ENCODE peak calls at places on chromosomes 2 and 18, in five cellular contexts. Q is pancreas; W is sigmoid colon; K is Peyer's patch; A is CD8-positive, alpha-beta T cell. P is an unnamed sample.

GRCh38 chr2:69789762-69790600 is 39.5 kb upstream of the GMCL1 start:
- DNase-seq in Q (no peak), W (no peak), K (no peak), A (no peak), P (no peak)

GRCh38 chr2:153495725-153496124 is 17.2 kb upstream of the RPRM start:
- DNase-seq in Q (no peak), W (no peak), K (no peak), A (no peak), P (no peak)

GRCh38 chr2:118851650-118852049 is 4.2 kb upstream of the EN1 start:
- DNase-seq in Q (no peak), W (no peak), K (peak; percentile 21), A (no peak), P (no peak)

GRCh38 chr2:80852808-80853139 is 548.2 kb upstream of the LRRTM1 start:
- DNase-seq in Q (no peak), W (no peak), K (no peak), A (no peak), P (no peak)

GRCh38 chr18:5537860-5538259 is 5.9 kb downstream of the EPB41L3 start:
- DNase-seq in Q (no peak), W (no peak), K (no peak), A (no peak), P (no peak)

GRCh38 chr18:79791141-79791972 is 6.4 kb upstream of the KCNG2 start:
- DNase-seq in Q (peak; percentile 20), W (peak; percentile 69), K (no peak), A (no peak), P (no peak)

GRCh38 chr2:98944786-98945185 is 8.8 kb upstream of the CRACDL start:
- DNase-seq in Q (no peak), W (no peak), K (no peak), A (no peak), P (no peak)

GRCh38 chr2:239328306-239329191 is 72.3 kb downstream of the HDAC4 start:
- DNase-seq in Q (no peak), W (peak; percentile 97), K (peak; percentile 77), A (no peak), P (no peak)

GRCh38 chr2:15971831-15972522 is 31.6 kb downstream of the MYCN start:
- DNase-seq in Q (no peak), W (no peak), K (no peak), A (no peak), P (no peak)

GRCh38 chr2:172833898-172834297 is 98.3 kb downstream of the RAPGEF4 start:
- DNase-seq in Q (no peak), W (no peak), K (no peak), A (no peak), P (no peak)

GRCh38 chr2:207037813-207038212 is 98.5 kb downstream of the CPO start:
- DNase-seq in Q (no peak), W (no peak), K (no peak), A (no peak), P (no peak)

GRCh38 chr2:162118166-162119031 is 33.6 kb downstream of the GCG start:
- DNase-seq in Q (no peak), W (peak; percentile 69), K (no peak), A (no peak), P (no peak)

GRCh38 chr18:23196119-23197004 is 61.1 kb downstream of the CABLES1 start:
- DNase-seq in Q (no peak), W (no peak), K (no peak), A (no peak), P (peak; percentile 3)

GRCh38 chr2:157304811-157305712 is 20.6 kb downstream of the ERMN start:
- DNase-seq in Q (no peak), W (no peak), K (no peak), A (no peak), P (no peak)

GRCh38 chr18:2103299-2103698 is 468.0 kb downstream of the METTL4 start:
- DNase-seq in Q (no peak), W (no peak), K (no peak), A (no peak), P (no peak)

GRCh38 chr18:2108581-2108980 is 462.7 kb downstream of the METTL4 start:
- DNase-seq in Q (no peak), W (no peak), K (no peak), A (no peak), P (no peak)

GRCh38 chr18:2102022-2102421 is 469.3 kb downstream of the METTL4 start:
- DNase-seq in Q (no peak), W (no peak), K (no peak), A (no peak), P (no peak)

GRCh38 chr18:2100694-2101213 is 470.6 kb downstream of the METTL4 start:
- DNase-seq in Q (no peak), W (no peak), K (no peak), A (no peak), P (no peak)

DNA sequence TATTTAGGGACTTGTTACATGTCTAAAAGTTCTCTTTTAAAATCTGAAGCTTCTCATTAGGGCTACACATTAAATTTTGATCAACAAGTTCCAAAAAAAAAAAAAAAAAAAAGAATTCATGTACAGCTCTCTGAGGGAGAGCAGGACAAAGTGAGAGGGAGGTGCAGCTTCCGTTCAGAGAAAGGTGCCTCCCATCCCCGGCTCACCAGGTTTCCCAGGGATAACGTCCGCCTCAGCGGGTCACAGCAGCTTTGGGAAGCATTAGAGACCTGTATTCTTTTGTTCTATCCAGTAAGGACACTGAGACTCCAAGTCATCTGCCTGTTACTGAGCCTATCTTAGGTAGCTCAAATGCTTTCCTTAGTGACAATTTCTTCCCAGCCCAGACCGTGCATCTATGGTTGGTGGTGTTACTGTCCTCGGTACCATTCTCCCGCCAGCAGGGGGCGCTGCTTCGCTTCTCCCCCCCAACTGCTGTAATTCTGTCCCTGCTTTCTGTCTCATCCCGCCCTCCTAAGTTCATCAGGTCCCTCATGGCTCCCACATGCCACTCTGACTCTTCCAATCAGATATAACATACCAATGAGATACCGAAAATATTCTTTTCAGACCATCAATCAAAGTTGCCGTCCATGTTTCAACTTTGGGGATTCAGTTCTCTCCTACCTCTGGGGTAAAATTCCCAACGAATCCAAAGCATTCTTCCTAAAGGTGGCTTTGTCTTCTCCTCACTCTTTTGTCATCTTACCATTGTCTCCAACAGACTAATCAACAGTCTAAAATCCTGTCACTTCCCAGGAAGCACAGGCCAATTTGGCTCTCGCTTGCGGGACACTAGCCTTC is 466.5 kb downstream of the METTL4 start:
- DNase-seq in Q (peak; percentile 13), W (no peak), K (peak; percentile 63), A (peak; percentile 10), P (no peak)
- H3K27ac ChIP-seq in Q (no peak overlapping the region), W (no peak overlapping the region), K (no peak overlapping the region), A (no peak overlapping the region), P (no peak overlapping the region)

DNA sequence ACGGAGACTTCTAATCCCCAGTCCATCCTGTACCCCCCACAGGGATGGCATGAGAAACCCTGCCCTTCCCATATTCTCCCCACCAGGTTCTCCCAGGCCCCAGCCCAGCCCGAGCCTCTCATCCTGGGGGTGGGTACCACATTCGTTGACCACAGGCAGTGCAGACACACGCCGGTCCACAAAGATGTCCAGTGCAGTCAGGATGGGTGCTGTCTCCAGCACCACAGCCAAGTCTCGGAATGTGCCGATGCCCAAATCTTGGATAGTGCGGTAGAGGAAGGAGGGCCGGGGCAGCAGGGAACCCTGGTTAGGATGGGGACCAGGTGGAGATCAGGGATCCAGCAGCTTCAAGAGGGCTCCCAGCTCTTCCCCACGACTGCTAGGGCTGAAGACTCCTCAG is 4.8 kb downstream of the PRKAG3 start:
- DNase-seq in Q (no peak), W (no peak), K (peak; percentile 25), A (no peak), P (no peak)
- H3K4me1 ChIP-seq in Q (no peaks in the 10 kb centered on the region), W (no peaks in the 10 kb centered on the region), K (no peaks in the 10 kb centered on the region), A (no peaks in the 10 kb centered on the region), P (no peaks in the 10 kb centered on the region)

GRCh38 chr2:64750001-64750816 is 96.5 kb upstream of the SERTAD2 start:
- DNase-seq in Q (peak; percentile 55), W (peak; percentile 88), K (peak; percentile 73), A (no peak), P (peak; percentile 67)

GRCh38 chr2:64749446-64749845 is 95.7 kb upstream of the SERTAD2 start:
- DNase-seq in Q (no peak), W (no peak), K (no peak), A (no peak), P (no peak)

GRCh38 chr2:64745562-64745961 is 91.8 kb upstream of the SERTAD2 start:
- DNase-seq in Q (no peak), W (no peak), K (no peak), A (no peak), P (no peak)

GRCh38 chr2:64748561-64748960 is 94.8 kb upstream of the SERTAD2 start:
- DNase-seq in Q (no peak), W (no peak), K (no peak), A (no peak), P (no peak)

GRCh38 chr2:64748147-64748546 is 94.4 kb upstream of the SERTAD2 start:
- DNase-seq in Q (no peak), W (no peak), K (no peak), A (no peak), P (no peak)
- H3K4me3 ChIP-seq in Q (no peak overlapping the region), W (no peak overlapping the region), K (no peak overlapping the region), A (no peak overlapping the region), P (no peak overlapping the region)

GRCh38 chr2:55919574-55919973 is 4.0 kb downstream of the EFEMP1 start:
- DNase-seq in Q (no peak), W (no peak), K (no peak), A (no peak), P (no peak)
- H3K27ac ChIP-seq in Q (no peak overlapping the region), W (no peak overlapping the region), K (no peak overlapping the region), A (no peak overlapping the region), P (peak overlapping the region; percentile 21)

GRCh38 chr2:105329197-105329554 is 359 bp downstream of the TGFBRAP1 start:
- DNase-seq in Q (no peak), W (peak; percentile 71), K (no peak), A (no peak), P (no peak)
- H3K4me1 ChIP-seq in Q (no peaks in the 10 kb centered on the region), W (peaks cover 13% of the 10 kb centered on the region), K (no peaks in the 10 kb centered on the region), A (peaks cover 35% of the 10 kb centered on the region), P (peaks cover 31% of the 10 kb centered on the region)

P was measured in RWPE2.